ENCODE peak calls at places on chromosomes 4 and X, in four cellular contexts. C is 8988T; Z is mesothelial cell of epicardium; U is activated naive CD4-positive, alpha-beta T cell treated with anti-CD3 and anti-CD28 coated beads, Interleukin-2, amount 10 ng/mL, durations not matched to agents 7 days and 5 days. L is an unnamed sample.

GRCh38 chrX:47145408-47146120 is 543 bp downstream of the RBM10 start:
- DNase-seq in C (no peak), U (peak), Z (no peak), L (no peak)

GRCh38 chr4:158020175-158020574 is 152.7 kb downstream of the GASK1B start:
- DNase-seq in U (no peak), Z (no peak), C (no peak), L (peak)

GRCh38 chr4:3322059-3322550 is 29.3 kb downstream of the RGS12 start:
- DNase-seq in U (no peak), Z (peak), C (no peak), L (peak)

GRCh38 chrX:50812995-50813842 is 775 bp downstream of the SHROOM4 start:
- DNase-seq in U (no peak), Z (peak), C (no peak), L (peak)

GRCh38 chrX:124406294-124407013 is 60.1 kb downstream of the SH2D1A start:
- DNase-seq in U (peak), C (peak), Z (peak), L (peak)

GRCh38 chr4:38119663-38120374 is 159.6 kb downstream of the PTTG2 start:
- DNase-seq in U (no peak), Z (no peak), C (no peak), L (peak)

GRCh38 chrX:34978171-34978570 is 35.6 kb downstream of the FAM47B start:
- DNase-seq in C (no peak), Z (no peak), U (no peak), L (no peak)

GRCh38 chrX:13131511-13132137 is 87.2 kb upstream of the FAM9C start:
- DNase-seq in C (no peak), Z (no peak), U (peak), L (no peak)

GRCh38 chr4:125317526-125317880 is 2.7 kb downstream of the FAT4 start:
- DNase-seq in U (no peak), C (no peak), Z (peak), L (peak)

GRCh38 chrX:132023896-132024386 is 839 bp downstream of the STK26 start:
- DNase-seq in U (peak), C (peak), Z (no peak), L (peak)

GRCh38 chr4:112531146-112531545 is 15.2 kb upstream of the NEUROG2 start:
- DNase-seq in C (no peak), Z (no peak), U (no peak), L (no peak)

GRCh38 chrX:8429692-8430249 is 34.9 kb upstream of the VCX3B start:
- DNase-seq in C (no peak), U (no peak), Z (no peak), L (no peak)

GRCh38 chr4:153816542-153816941 is 27.7 kb upstream of the SFRP2 start:
- DNase-seq in C (no peak), U (no peak), Z (no peak), L (no peak)

L was measured in fibroblast of mammary gland.